ENCODE peak calls at places on chromosomes 16 and 17, in four cellular contexts. L is lower lobe of right lung, T is fibroblast of mammary gland, C is AG09319. E is an unnamed sample.
A peak's percentile ranks its signal among the peaks of the same experiment; 100 is the strongest.

GRCh38 chr17:76317535-76317934 is 9.5 kb upstream of the QRICH2 start:
- DNase-seq in C (no peak), L (no peak), T (no peak), E (no peak)

GRCh38 chr17:73759324-73760185 is 115.3 kb upstream of the SDK2 start:
- DNase-seq in T (no peak), L (no peak), C (no peak), E (no peak)

GRCh38 chr17:29243792-29244191 is 2.9 kb upstream of the CRYBA1 start:
- DNase-seq in C (no peak), T (peak; percentile 49), L (no peak), E (peak; percentile 16)

GRCh38 chr16:56344518-56345405 is 80.6 kb downstream of the AMFR start:
- DNase-seq in T (no peak), C (no peak), L (peak; percentile 34), E (no peak)

GRCh38 chr17:48637323-48638260 is 11.4 kb upstream of the HOXB9 start:
- DNase-seq in C (no peak), L (no peak), T (peak; percentile 94), E (peak; percentile 74)

GRCh38 chr17:30805944-30806456 is 18.5 kb downstream of the CRLF3 start:
- DNase-seq in T (no peak), L (no peak), C (no peak), E (no peak)

GRCh38 chr16:56985288-56985961 is 3.9 kb upstream of the NLRC5 start:
- DNase-seq in T (peak; percentile 91), C (peak; percentile 58), L (peak; percentile 58), E (peak; percentile 75)

GRCh38 chr17:30347488-30347887 is 13.6 kb upstream of the TMIGD1 start:
- DNase-seq in C (no peak), T (no peak), L (no peak), E (no peak)

GRCh38 chr17:79035686-79036085 is 11.7 kb downstream of the C1QTNF1 start:
- DNase-seq in L (no peak), C (no peak), T (no peak), E (no peak)

GRCh38 chr16:6735631-6736030 is 597.0 kb upstream of the RBFOX1 start:
- DNase-seq in T (no peak), L (no peak), C (no peak), E (no peak)
- TF ChIP-seq CTCF in T (no peak), L (no peak), C (no peak), E (no peak)

GRCh38 chr17:42276609-42277341 is 584 bp upstream of the STAT5B start:
- DNase-seq in L (peak; percentile 69), T (peak; percentile 84), C (peak; percentile 47), E (peak; percentile 65)
- TF ChIP-seq CTCF in L (no peak), T (no peak), C (no peak), E (no peak)

GRCh38 chr16:21263640-21264211 is 14.4 kb downstream of the CRYM start:
- DNase-seq in T (peak; percentile 76), L (no peak), C (peak; percentile 31), E (no peak)
- TF ChIP-seq CTCF in T (no peak), L (no peak), C (no peak), E (no peak)

GRCh38 chr17:5080591-5080990 is 2.3 kb downstream of the ZFP3 start:
- DNase-seq in C (no peak), L (no peak), T (no peak), E (no peak)

GRCh38 chr17:5077781-5078105 is 524 bp upstream of the ZFP3 start:
- DNase-seq in T (no peak), L (no peak), C (no peak), E (no peak)

GRCh38 chr17:5078106-5079028 is at the start of gene ZFP3:
- DNase-seq in T (peak; percentile 80), C (peak; percentile 35), L (peak; percentile 93), E (peak; percentile 58)
- TF ChIP-seq CTCF in T (no peak), C (peak; percentile 1), L (no peak), E (no peak)

GRCh38 chr16:14072360-14072759 is 1.2 kb downstream of the MRTFB start:
- DNase-seq in T (no peak), C (no peak), L (no peak), E (no peak)

GRCh38 chr16:14070877-14071575 is at the start of gene MRTFB:
- DNase-seq in C (no peak), T (no peak), L (peak; percentile 84), E (peak; percentile 78)

GRCh38 chr16:14069818-14070217 is 1.3 kb upstream of the MRTFB start:
- DNase-seq in C (no peak), L (no peak), T (no peak), E (peak; percentile 35)

GRCh38 chr16:14070555-14070876 is 603 bp upstream of the MRTFB start:
- DNase-seq in T (no peak), L (no peak), C (no peak), E (no peak)

DNA sequence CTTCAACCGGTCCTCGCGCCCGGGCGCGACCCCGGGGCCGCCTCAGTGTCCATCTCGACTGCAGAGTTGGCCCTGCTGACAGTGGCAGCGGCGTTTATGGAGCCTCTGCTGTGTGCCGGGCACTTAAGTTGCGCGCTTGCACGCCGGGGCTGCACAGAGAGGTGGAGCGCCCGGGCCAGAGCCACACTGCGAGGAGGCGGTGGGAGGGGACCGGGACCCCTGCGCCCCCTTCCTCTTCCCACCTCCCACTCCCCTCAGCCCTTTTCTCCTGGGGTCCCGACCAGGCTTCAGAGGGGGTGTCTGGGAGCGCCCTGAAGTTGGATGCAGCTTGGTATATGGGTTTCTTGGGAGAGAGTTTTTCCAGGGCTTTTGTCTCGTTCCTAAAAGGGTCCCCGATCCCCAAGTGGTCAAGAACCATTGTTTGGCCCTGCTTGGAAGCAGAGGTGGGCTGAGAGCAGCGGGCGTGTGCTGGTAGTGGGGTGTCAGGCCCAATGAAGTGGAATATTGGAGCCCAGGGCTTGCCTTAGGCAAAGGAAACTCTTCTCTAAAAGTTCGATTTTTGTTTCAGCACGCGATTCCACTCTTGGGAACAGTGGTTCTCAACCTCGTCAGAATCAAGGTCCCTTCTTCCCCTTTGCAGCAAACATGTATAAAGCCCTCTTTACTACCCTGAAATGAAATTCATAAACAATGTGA is 605 bp downstream of the MRTFB start:
- DNase-seq in L (no peak), C (no peak), T (no peak), E (peak; percentile 15)
- TF ChIP-seq CTCF in L (no peak), C (no peak), T (no peak), E (no peak)